ENCODE peak calls at places on chromosomes 16 and 17, in four cellular contexts. R is AG10803, V is A549, I is small intestine. A is an unnamed sample.
A peak's percentile ranks its signal among the peaks of the same experiment; 100 is the strongest.

GRCh38 chr17:16915752-16916556 is 56.0 kb downstream of the TNFRSF13B start:
- DNase-seq in R (peak; percentile 40), V (peak; percentile 67), I (peak; percentile 45), A (peak; percentile 59)

GRCh38 chr17:77433385-77434135 is 292.8 kb downstream of the SEC14L1 start:
- DNase-seq in R (peak; percentile 69), V (no peak), I (no peak), A (peak; percentile 65)

GRCh38 chr17:4566785-4567184 is 6.4 kb upstream of the GGT6 start:
- DNase-seq in R (peak; percentile 26), V (peak; percentile 70), I (peak; percentile 77), A (peak; percentile 65)

GRCh38 chr17:36824678-36825091 is 112.6 kb upstream of the LHX1 start:
- DNase-seq in R (peak; percentile 6), V (peak; percentile 46), I (no peak), A (peak; percentile 39)

GRCh38 chr17:56824503-56824902 is 9.2 kb downstream of the C17orf67 start:
- DNase-seq in R (peak; percentile 35), V (no peak), I (no peak), A (no peak)

GRCh38 chr16:85979605-85980004 is 80.6 kb downstream of the IRF8 start:
- DNase-seq in R (no peak), V (peak; percentile 20), I (peak; percentile 76), A (no peak)

GRCh38 chr17:75830168-75831031 is 13.8 kb downstream of the UNC13D start:
- DNase-seq in R (no peak), V (no peak), I (peak; percentile 70), A (no peak)

GRCh38 chr16:3582276-3583165 is 5.3 kb upstream of the NLRC3 start:
- DNase-seq in R (no peak), V (no peak), I (no peak), A (no peak)

GRCh38 chr16:89350701-89351380 is 133.3 kb downstream of the ZNF778 start:
- DNase-seq in R (peak; percentile 9), V (no peak), I (no peak), A (no peak)

GRCh38 chr17:74430706-74431567 is 951 bp upstream of the GPRC5C start:
- DNase-seq in R (peak; percentile 42), V (peak; percentile 91), I (peak; percentile 89), A (peak; percentile 40)

GRCh38 chr16:1150511-1150982 is 2.4 kb upstream of the CACNA1H start:
- DNase-seq in R (peak; percentile 48), V (peak; percentile 81), I (no peak), A (peak; percentile 33)

GRCh38 chr17:77460514-77461046 is 319.8 kb downstream of the SEC14L1 start:
- DNase-seq in R (no peak), V (no peak), I (no peak), A (no peak)

GRCh38 chr17:15124746-15125145 is 140.4 kb downstream of the PMP22 start:
- DNase-seq in R (peak; percentile 38), V (no peak), I (no peak), A (no peak)

GRCh38 chr17:57400648-57401047 is 144.3 kb downstream of the MSI2 start:
- DNase-seq in R (no peak), V (peak; percentile 12), I (no peak), A (no peak)

GRCh38 chr17:2982854-2983636 is 80.4 kb downstream of the OR1D5 start:
- DNase-seq in R (peak; percentile 86), V (peak; percentile 77), I (no peak), A (peak; percentile 62)

GRCh38 chr17:5203908-5204294 is 12.2 kb upstream of the ZNF594 start:
- DNase-seq in R (peak; percentile 68), V (peak; percentile 35), I (peak; percentile 43), A (peak; percentile 46)

GRCh38 chr17:77810536-77810935 is 148.0 kb upstream of the TNRC6C start:
- DNase-seq in R (peak; percentile 82), V (no peak), I (no peak), A (peak; percentile 76)

GRCh38 chr16:23428351-23428750 is 24.6 kb downstream of the COG7 start:
- DNase-seq in R (no peak), V (peak; percentile 21), I (no peak), A (no peak)

DNA sequence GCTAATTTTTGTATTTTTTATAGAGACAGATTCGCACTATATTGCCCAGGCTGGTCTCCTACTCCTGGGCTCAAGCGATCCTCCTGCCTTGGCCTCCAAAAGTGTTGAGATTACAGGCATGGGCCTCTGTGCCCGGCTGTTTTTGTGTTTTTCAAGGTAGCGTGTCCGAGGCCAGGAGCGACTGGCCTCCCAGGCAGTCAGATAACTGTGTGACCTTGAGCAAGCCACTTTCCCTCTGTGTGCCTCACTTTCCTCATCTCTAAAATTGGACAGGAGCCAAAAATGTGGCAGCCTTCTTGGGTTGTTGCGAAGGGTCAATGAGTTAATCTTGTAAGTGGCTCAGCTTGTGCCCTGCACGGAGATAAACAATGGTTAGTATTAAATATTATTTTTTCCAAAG is 2.4 kb downstream of the ABCC1 start:
- DNase-seq in R (no peak), V (no peak), I (no peak), A (no peak)
- H3K4me3 ChIP-seq in R (peak overlapping the region; percentile 8), V (peak overlapping the region; percentile 97), I (no peak overlapping the region), A (no peak overlapping the region)

GRCh38 chr17:65556014-65556909 is 5.2 kb downstream of the AXIN2 start:
- DNase-seq in R (peak; percentile 73), V (peak; percentile 78), I (peak; percentile 86), A (peak; percentile 74)
- H3K4me3 ChIP-seq in R (peak overlapping the region; percentile 71), V (no peak overlapping the region), I (no peak overlapping the region), A (peak overlapping the region; percentile 30)

DNA sequence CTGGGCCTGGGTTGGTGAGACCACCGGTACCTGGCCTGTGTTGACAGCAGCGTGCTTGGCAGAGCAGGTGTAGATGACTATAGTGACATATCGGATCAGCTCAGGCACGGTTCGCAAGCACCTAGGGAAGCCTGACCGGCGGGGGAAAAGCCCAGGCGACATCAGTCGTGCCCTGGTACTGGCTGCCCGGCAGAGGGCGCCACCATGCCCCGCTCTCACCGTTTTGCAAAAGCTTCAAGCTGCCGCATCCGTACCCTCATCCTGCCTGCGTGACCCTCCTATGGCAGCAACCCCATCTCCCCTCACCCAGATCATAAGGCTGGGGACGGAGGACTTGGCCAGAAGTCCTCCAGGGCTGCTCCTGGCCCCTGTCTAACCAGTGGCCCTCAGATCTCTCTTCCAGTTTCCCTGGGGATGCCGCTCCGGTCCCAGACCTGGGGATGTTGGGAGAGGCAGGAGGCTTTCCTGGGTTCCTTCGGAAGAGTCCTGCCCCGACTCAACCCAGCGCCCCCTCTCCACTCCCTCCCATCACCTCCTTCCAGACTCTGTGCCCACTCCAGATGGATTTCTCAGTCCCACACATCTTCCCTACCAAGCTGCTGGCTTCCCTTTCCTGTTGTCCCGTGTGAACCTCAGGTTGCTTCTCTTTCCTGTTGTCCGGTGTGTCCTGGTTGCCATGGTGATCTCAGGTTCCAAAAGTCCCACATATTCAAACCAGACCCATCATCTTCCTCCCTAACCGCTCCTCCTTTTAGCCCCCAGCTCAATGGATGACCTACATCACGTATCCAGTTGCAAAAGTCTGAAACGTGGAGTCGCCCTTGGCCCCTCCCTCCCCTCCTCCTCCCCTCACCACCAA is 13.7 kb downstream of the ALOX12B start:
- DNase-seq in R (peak; percentile 46), V (peak; percentile 84), I (peak; percentile 54), A (peak; percentile 69)
- H3K4me3 ChIP-seq in R (no peak overlapping the region), V (peak overlapping the region; percentile 34), I (no peak overlapping the region), A (no peak overlapping the region)

GRCh38 chr16:10182186-10182683 is at the start of gene GRIN2A:
- DNase-seq in R (no peak), V (no peak), I (no peak), A (no peak)
- H3K4me3 ChIP-seq in R (peak within 1 kb of the TSS; percentile 26), V (peak within 1 kb of the TSS; percentile 35), I (peak within 1 kb of the TSS; percentile 16), A (no peak within 1 kb of the TSS)

GRCh38 chr17:28947639-28948038 is 3.7 kb downstream of the PHF12 start:
- DNase-seq in R (no peak), V (no peak), I (no peak), A (no peak)
- H3K4me3 ChIP-seq in R (no peak overlapping the region), V (no peak overlapping the region), I (no peak overlapping the region), A (no peak overlapping the region)

GRCh38 chr16:31427441-31428276 is 501 bp downstream of the COX6A2 start:
- DNase-seq in R (peak; percentile 23), V (no peak), I (peak; percentile 79), A (peak; percentile 40)
- H3K4me3 ChIP-seq in R (peak overlapping the region; percentile 42), V (no peak overlapping the region), I (no peak overlapping the region), A (no peak overlapping the region)

GRCh38 chr16:14334366-14335105 is 263.4 kb downstream of the MRTFB start:
- DNase-seq in R (peak; percentile 76), V (no peak), I (no peak), A (peak; percentile 67)

GRCh38 chr16:14333361-14333760 is 262.2 kb downstream of the MRTFB start:
- DNase-seq in R (no peak), V (no peak), I (no peak), A (no peak)

GRCh38 chr16:14329727-14330363 is 258.7 kb downstream of the MRTFB start:
- DNase-seq in R (no peak), V (no peak), I (no peak), A (no peak)

GRCh38 chr16:14335297-14335696 is 264.2 kb downstream of the MRTFB start:
- DNase-seq in R (no peak), V (peak; percentile 55), I (no peak), A (no peak)

GRCh38 chr16:14331020-14331419 is 259.9 kb downstream of the MRTFB start:
- DNase-seq in R (no peak), V (no peak), I (no peak), A (no peak)
- H3K4me3 ChIP-seq in R (no peak overlapping the region), V (no peak overlapping the region), I (no peak overlapping the region), A (no peak overlapping the region)

GRCh38 chr17:73262676-73263642 is 1.3 kb upstream of the CPSF4L start:
- DNase-seq in R (peak; percentile 25), V (no peak), I (peak; percentile 40), A (peak; percentile 44)
- H3K4me3 ChIP-seq in R (no peak overlapping the region), V (no peak overlapping the region), I (no peak overlapping the region), A (no peak overlapping the region)

GRCh38 chr17:32345953-32346600 is 3.9 kb upstream of the ZNF207 start:
- DNase-seq in R (no peak), V (no peak), I (no peak), A (no peak)

GRCh38 chr17:32341141-32341856 is 674 bp downstream of the C17orf75 start:
- DNase-seq in R (no peak), V (peak; percentile 70), I (peak; percentile 41), A (no peak)

GRCh38 chr17:32341857-32342602 is at the start of gene C17orf75:
- DNase-seq in R (peak; percentile 75), V (peak; percentile 90), I (peak; percentile 80), A (peak; percentile 82)

GRCh38 chr17:32348483-32348800 is 1.5 kb upstream of the ZNF207 start:
- DNase-seq in R (no peak), V (no peak), I (peak; percentile 83), A (no peak)

DNA sequence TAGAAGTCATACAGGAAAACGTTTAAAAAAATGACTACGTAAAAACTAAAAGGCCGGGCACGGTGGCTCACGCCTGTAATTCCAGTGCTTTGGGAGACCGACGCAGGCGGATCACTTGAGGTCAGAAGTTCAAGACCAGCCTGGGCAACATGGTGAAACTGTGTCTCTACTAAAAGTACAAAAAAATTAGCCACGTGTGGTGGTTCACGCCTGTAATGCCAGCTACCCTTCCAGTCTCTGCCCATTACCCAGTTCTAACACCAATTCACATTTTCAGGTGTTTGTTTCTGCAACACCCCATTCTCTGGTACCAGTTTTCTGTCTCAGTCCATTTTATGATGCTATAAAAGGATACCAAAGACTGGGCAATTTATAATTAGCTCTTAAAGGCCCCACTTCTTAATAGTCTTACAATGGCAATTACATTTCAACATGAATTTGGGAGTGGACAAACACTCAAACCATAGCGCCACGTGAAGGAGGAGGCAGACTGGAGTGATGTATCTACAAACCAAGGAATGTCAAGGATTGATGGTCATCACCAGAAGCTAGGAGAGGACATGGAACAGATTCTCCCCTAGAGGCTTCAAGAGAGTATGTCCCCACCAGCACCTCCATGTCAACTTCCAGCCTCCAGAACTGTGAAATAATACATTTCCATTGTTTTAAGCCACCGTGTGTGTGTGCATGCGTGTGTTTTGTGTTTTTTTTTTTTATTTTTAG is 791 bp upstream of the C17orf75 start:
- DNase-seq in R (no peak), V (peak; percentile 43), I (no peak), A (no peak)
- H3K4me3 ChIP-seq in R (peak overlapping the region; percentile 71), V (peak overlapping the region; percentile 69), I (no peak overlapping the region), A (peak overlapping the region; percentile 61)